ENCODE peak calls at places on chromosomes 1 and 21, in eight cellular contexts. One of them, this sample, is unnamed.

GRCh38 chr1:67534627-67535065 is 104.4 kb upstream of the SERBP1 start:
- ATAC-seq in central memory CD8-positive, alpha-beta T cell: peak
- ATAC-seq in Panc1: peak
- ATAC-seq in T-cell: no peak
- ATAC-seq in right cardiac atrium: no peak
- ATAC-seq in activated CD8-positive, alpha-beta T cell treated with anti-CD3 and anti-CD28 coated beads for 36 hours: peak
- ATAC-seq in pancreas: no peak
- ATAC-seq in left cardiac atrium: no peak
- ATAC-seq in this sample: no peak

GRCh38 chr1:220787069-220787614 is 429 bp downstream of the MTARC1 start:
- ATAC-seq in activated CD8-positive, alpha-beta T cell treated with anti-CD3 and anti-CD28 coated beads for 36 hours: no peak
- ATAC-seq in left cardiac atrium: peak
- ATAC-seq in T-cell: peak
- ATAC-seq in right cardiac atrium: peak
- ATAC-seq in central memory CD8-positive, alpha-beta T cell: no peak
- ATAC-seq in pancreas: peak
- ATAC-seq in Panc1: peak
- ATAC-seq in this sample: peak

GRCh38 chr1:246476771-246477170 is 30.3 kb downstream of the SMYD3 start:
- ATAC-seq in central memory CD8-positive, alpha-beta T cell: no peak
- ATAC-seq in left cardiac atrium: no peak
- ATAC-seq in right cardiac atrium: no peak
- ATAC-seq in T-cell: no peak
- ATAC-seq in activated CD8-positive, alpha-beta T cell treated with anti-CD3 and anti-CD28 coated beads for 36 hours: peak
- ATAC-seq in Panc1: no peak
- ATAC-seq in pancreas: no peak
- ATAC-seq in this sample: no peak

GRCh38 chr1:109959974-109960744 is 24.4 kb upstream of the AHCYL1 start:
- ATAC-seq in central memory CD8-positive, alpha-beta T cell: no peak
- ATAC-seq in T-cell: no peak
- ATAC-seq in right cardiac atrium: no peak
- ATAC-seq in activated CD8-positive, alpha-beta T cell treated with anti-CD3 and anti-CD28 coated beads for 36 hours: no peak
- ATAC-seq in left cardiac atrium: peak
- ATAC-seq in Panc1: peak
- ATAC-seq in pancreas: no peak
- ATAC-seq in this sample: peak

GRCh38 chr1:230141002-230141648 is 74.1 kb downstream of the GALNT2 start:
- ATAC-seq in activated CD8-positive, alpha-beta T cell treated with anti-CD3 and anti-CD28 coated beads for 36 hours: no peak
- ATAC-seq in left cardiac atrium: no peak
- ATAC-seq in Panc1: no peak
- ATAC-seq in central memory CD8-positive, alpha-beta T cell: no peak
- ATAC-seq in T-cell: no peak
- ATAC-seq in right cardiac atrium: no peak
- ATAC-seq in pancreas: no peak
- ATAC-seq in this sample: peak

GRCh38 chr1:147083919-147084272 is 88.4 kb downstream of the PRKAB2 start:
- ATAC-seq in right cardiac atrium: no peak
- ATAC-seq in T-cell: no peak
- ATAC-seq in left cardiac atrium: no peak
- ATAC-seq in pancreas: no peak
- ATAC-seq in activated CD8-positive, alpha-beta T cell treated with anti-CD3 and anti-CD28 coated beads for 36 hours: no peak
- ATAC-seq in Panc1: no peak
- ATAC-seq in central memory CD8-positive, alpha-beta T cell: no peak
- ATAC-seq in this sample: no peak

GRCh38 chr1:77421504-77422233 is 139.8 kb downstream of the AK5 start:
- ATAC-seq in right cardiac atrium: no peak
- ATAC-seq in pancreas: no peak
- ATAC-seq in left cardiac atrium: no peak
- ATAC-seq in central memory CD8-positive, alpha-beta T cell: peak
- ATAC-seq in T-cell: peak
- ATAC-seq in Panc1: no peak
- ATAC-seq in activated CD8-positive, alpha-beta T cell treated with anti-CD3 and anti-CD28 coated beads for 36 hours: peak
- ATAC-seq in this sample: no peak

GRCh38 chr1:109925159-109925990 is 14.7 kb downstream of the CSF1 start:
- ATAC-seq in left cardiac atrium: no peak
- ATAC-seq in Panc1: no peak
- ATAC-seq in activated CD8-positive, alpha-beta T cell treated with anti-CD3 and anti-CD28 coated beads for 36 hours: no peak
- ATAC-seq in T-cell: no peak
- ATAC-seq in pancreas: no peak
- ATAC-seq in right cardiac atrium: no peak
- ATAC-seq in central memory CD8-positive, alpha-beta T cell: no peak
- ATAC-seq in this sample: no peak

GRCh38 chr1:208100906-208101305 is 143.3 kb downstream of the PLXNA2 start:
- ATAC-seq in activated CD8-positive, alpha-beta T cell treated with anti-CD3 and anti-CD28 coated beads for 36 hours: no peak
- ATAC-seq in T-cell: no peak
- ATAC-seq in pancreas: no peak
- ATAC-seq in central memory CD8-positive, alpha-beta T cell: no peak
- ATAC-seq in left cardiac atrium: peak
- ATAC-seq in right cardiac atrium: peak
- ATAC-seq in Panc1: no peak
- ATAC-seq in this sample: peak

GRCh38 chr1:172430128-172430454 is 9.6 kb downstream of the C1orf105 start:
- ATAC-seq in Panc1: no peak
- ATAC-seq in left cardiac atrium: no peak
- ATAC-seq in T-cell: no peak
- ATAC-seq in activated CD8-positive, alpha-beta T cell treated with anti-CD3 and anti-CD28 coated beads for 36 hours: no peak
- ATAC-seq in pancreas: no peak
- ATAC-seq in right cardiac atrium: no peak
- ATAC-seq in central memory CD8-positive, alpha-beta T cell: no peak
- ATAC-seq in this sample: no peak

GRCh38 chr1:42195841-42196240 is 31.3 kb upstream of the GUCA2A start:
- ATAC-seq in right cardiac atrium: no peak
- ATAC-seq in activated CD8-positive, alpha-beta T cell treated with anti-CD3 and anti-CD28 coated beads for 36 hours: no peak
- ATAC-seq in T-cell: no peak
- ATAC-seq in Panc1: peak
- ATAC-seq in central memory CD8-positive, alpha-beta T cell: no peak
- ATAC-seq in pancreas: no peak
- ATAC-seq in left cardiac atrium: no peak
- ATAC-seq in this sample: no peak

GRCh38 chr1:201259476-201260235 is 23.6 kb upstream of the PKP1 start:
- ATAC-seq in right cardiac atrium: peak
- ATAC-seq in T-cell: no peak
- ATAC-seq in Panc1: peak
- ATAC-seq in central memory CD8-positive, alpha-beta T cell: no peak
- ATAC-seq in left cardiac atrium: peak
- ATAC-seq in activated CD8-positive, alpha-beta T cell treated with anti-CD3 and anti-CD28 coated beads for 36 hours: peak
- ATAC-seq in pancreas: peak
- ATAC-seq in this sample: no peak

GRCh38 chr1:228306275-228307217 is 98.7 kb downstream of the OBSCN start:
- ATAC-seq in activated CD8-positive, alpha-beta T cell treated with anti-CD3 and anti-CD28 coated beads for 36 hours: no peak
- ATAC-seq in right cardiac atrium: peak
- ATAC-seq in left cardiac atrium: no peak
- ATAC-seq in Panc1: peak
- ATAC-seq in central memory CD8-positive, alpha-beta T cell: no peak
- ATAC-seq in pancreas: no peak
- ATAC-seq in T-cell: no peak
- ATAC-seq in this sample: peak

GRCh38 chr1:107851418-107851817 is 113.6 kb downstream of the VAV3 start:
- ATAC-seq in pancreas: no peak
- ATAC-seq in T-cell: no peak
- ATAC-seq in central memory CD8-positive, alpha-beta T cell: no peak
- ATAC-seq in activated CD8-positive, alpha-beta T cell treated with anti-CD3 and anti-CD28 coated beads for 36 hours: no peak
- ATAC-seq in right cardiac atrium: no peak
- ATAC-seq in Panc1: no peak
- ATAC-seq in left cardiac atrium: no peak
- ATAC-seq in this sample: no peak

GRCh38 chr1:175129182-175129581 is 61.5 kb downstream of the TNN start:
- ATAC-seq in activated CD8-positive, alpha-beta T cell treated with anti-CD3 and anti-CD28 coated beads for 36 hours: no peak
- ATAC-seq in T-cell: no peak
- ATAC-seq in left cardiac atrium: peak
- ATAC-seq in pancreas: no peak
- ATAC-seq in Panc1: no peak
- ATAC-seq in central memory CD8-positive, alpha-beta T cell: no peak
- ATAC-seq in right cardiac atrium: no peak
- ATAC-seq in this sample: peak

GRCh38 chr1:234089396-234089795 is 184.9 kb downstream of the SLC35F3 start:
- ATAC-seq in Panc1: no peak
- ATAC-seq in pancreas: no peak
- ATAC-seq in left cardiac atrium: no peak
- ATAC-seq in central memory CD8-positive, alpha-beta T cell: no peak
- ATAC-seq in activated CD8-positive, alpha-beta T cell treated with anti-CD3 and anti-CD28 coated beads for 36 hours: no peak
- ATAC-seq in right cardiac atrium: no peak
- ATAC-seq in T-cell: no peak
- ATAC-seq in this sample: peak

GRCh38 chr1:113433177-113433576 is 42.9 kb downstream of the MAGI3 start:
- ATAC-seq in T-cell: no peak
- ATAC-seq in activated CD8-positive, alpha-beta T cell treated with anti-CD3 and anti-CD28 coated beads for 36 hours: no peak
- ATAC-seq in right cardiac atrium: no peak
- ATAC-seq in pancreas: no peak
- ATAC-seq in left cardiac atrium: no peak
- ATAC-seq in Panc1: no peak
- ATAC-seq in central memory CD8-positive, alpha-beta T cell: no peak
- ATAC-seq in this sample: no peak

GRCh38 chr1:29639741-29640427 is 403.6 kb downstream of the PTPRU start:
- ATAC-seq in left cardiac atrium: no peak
- ATAC-seq in central memory CD8-positive, alpha-beta T cell: no peak
- ATAC-seq in activated CD8-positive, alpha-beta T cell treated with anti-CD3 and anti-CD28 coated beads for 36 hours: no peak
- ATAC-seq in T-cell: no peak
- ATAC-seq in pancreas: no peak
- ATAC-seq in Panc1: peak
- ATAC-seq in right cardiac atrium: no peak
- ATAC-seq in this sample: no peak

GRCh38 chr1:44780583-44781121 is 5.3 kb downstream of the RPS8 start:
- ATAC-seq in pancreas: no peak
- ATAC-seq in right cardiac atrium: no peak
- ATAC-seq in central memory CD8-positive, alpha-beta T cell: no peak
- ATAC-seq in left cardiac atrium: no peak
- ATAC-seq in T-cell: no peak
- ATAC-seq in activated CD8-positive, alpha-beta T cell treated with anti-CD3 and anti-CD28 coated beads for 36 hours: no peak
- ATAC-seq in Panc1: no peak
- ATAC-seq in this sample: no peak

GRCh38 chr1:181493885-181494284 is 10.6 kb downstream of the CACNA1E start:
- ATAC-seq in activated CD8-positive, alpha-beta T cell treated with anti-CD3 and anti-CD28 coated beads for 36 hours: no peak
- ATAC-seq in left cardiac atrium: no peak
- ATAC-seq in right cardiac atrium: no peak
- ATAC-seq in Panc1: no peak
- ATAC-seq in T-cell: no peak
- ATAC-seq in central memory CD8-positive, alpha-beta T cell: no peak
- ATAC-seq in pancreas: no peak
- ATAC-seq in this sample: no peak

GRCh38 chr21:32378956-32379355 is 13.9 kb downstream of the URB1 start:
- ATAC-seq in activated CD8-positive, alpha-beta T cell treated with anti-CD3 and anti-CD28 coated beads for 36 hours: no peak
- ATAC-seq in Panc1: no peak
- ATAC-seq in central memory CD8-positive, alpha-beta T cell: no peak
- ATAC-seq in T-cell: no peak
- ATAC-seq in left cardiac atrium: peak
- ATAC-seq in right cardiac atrium: peak
- ATAC-seq in pancreas: no peak
- ATAC-seq in this sample: no peak

GRCh38 chr1:22077728-22078127 is 25.2 kb downstream of the CDC42 start:
- ATAC-seq in right cardiac atrium: peak
- ATAC-seq in pancreas: no peak
- ATAC-seq in activated CD8-positive, alpha-beta T cell treated with anti-CD3 and anti-CD28 coated beads for 36 hours: peak
- ATAC-seq in Panc1: no peak
- ATAC-seq in left cardiac atrium: peak
- ATAC-seq in central memory CD8-positive, alpha-beta T cell: no peak
- ATAC-seq in T-cell: no peak
- ATAC-seq in this sample: no peak

GRCh38 chr1:37915484-37916093 is 31.3 kb downstream of the INPP5B start:
- ATAC-seq in Panc1: no peak
- ATAC-seq in left cardiac atrium: no peak
- ATAC-seq in central memory CD8-positive, alpha-beta T cell: no peak
- ATAC-seq in pancreas: no peak
- ATAC-seq in right cardiac atrium: no peak
- ATAC-seq in T-cell: no peak
- ATAC-seq in activated CD8-positive, alpha-beta T cell treated with anti-CD3 and anti-CD28 coated beads for 36 hours: no peak
- ATAC-seq in this sample: no peak

GRCh38 chr1:31183927-31184554 is 55.6 kb downstream of the NKAIN1 start:
- ATAC-seq in left cardiac atrium: no peak
- ATAC-seq in pancreas: no peak
- ATAC-seq in activated CD8-positive, alpha-beta T cell treated with anti-CD3 and anti-CD28 coated beads for 36 hours: no peak
- ATAC-seq in central memory CD8-positive, alpha-beta T cell: no peak
- ATAC-seq in right cardiac atrium: no peak
- ATAC-seq in T-cell: no peak
- ATAC-seq in Panc1: no peak
- ATAC-seq in this sample: peak

GRCh38 chr1:202728951-202729350 is 18.7 kb upstream of the SYT2 start:
- ATAC-seq in activated CD8-positive, alpha-beta T cell treated with anti-CD3 and anti-CD28 coated beads for 36 hours: no peak
- ATAC-seq in central memory CD8-positive, alpha-beta T cell: no peak
- ATAC-seq in T-cell: no peak
- ATAC-seq in pancreas: no peak
- ATAC-seq in Panc1: no peak
- ATAC-seq in left cardiac atrium: no peak
- ATAC-seq in right cardiac atrium: no peak
- ATAC-seq in this sample: no peak

GRCh38 chr1:6037338-6037762 is 8.3 kb upstream of the KCNAB2 start:
- ATAC-seq in Panc1: peak
- ATAC-seq in T-cell: peak
- ATAC-seq in right cardiac atrium: no peak
- ATAC-seq in central memory CD8-positive, alpha-beta T cell: peak
- ATAC-seq in activated CD8-positive, alpha-beta T cell treated with anti-CD3 and anti-CD28 coated beads for 36 hours: peak
- ATAC-seq in left cardiac atrium: no peak
- ATAC-seq in pancreas: no peak
- ATAC-seq in this sample: no peak

GRCh38 chr1:155002479-155003226 is at the start of gene ZBTB7B:
- ATAC-seq in right cardiac atrium: peak
- ATAC-seq in left cardiac atrium: peak
- ATAC-seq in Panc1: peak
- ATAC-seq in central memory CD8-positive, alpha-beta T cell: peak
- ATAC-seq in pancreas: peak
- ATAC-seq in activated CD8-positive, alpha-beta T cell treated with anti-CD3 and anti-CD28 coated beads for 36 hours: no peak
- ATAC-seq in T-cell: peak
- ATAC-seq in this sample: peak

GRCh38 chr1:218674280-218674773 is 329.2 kb downstream of the TGFB2 start:
- ATAC-seq in pancreas: no peak
- ATAC-seq in left cardiac atrium: peak
- ATAC-seq in T-cell: no peak
- ATAC-seq in Panc1: peak
- ATAC-seq in activated CD8-positive, alpha-beta T cell treated with anti-CD3 and anti-CD28 coated beads for 36 hours: no peak
- ATAC-seq in central memory CD8-positive, alpha-beta T cell: no peak
- ATAC-seq in right cardiac atrium: peak
- ATAC-seq in this sample: peak

GRCh38 chr1:3570081-3570986 is 41.0 kb downstream of the MEGF6 start:
- ATAC-seq in T-cell: no peak
- ATAC-seq in central memory CD8-positive, alpha-beta T cell: no peak
- ATAC-seq in Panc1: no peak
- ATAC-seq in pancreas: no peak
- ATAC-seq in activated CD8-positive, alpha-beta T cell treated with anti-CD3 and anti-CD28 coated beads for 36 hours: no peak
- ATAC-seq in right cardiac atrium: no peak
- ATAC-seq in left cardiac atrium: peak
- ATAC-seq in this sample: no peak

GRCh38 chr1:167289063-167289442 is 68.4 kb downstream of the POU2F1 start:
- ATAC-seq in Panc1: no peak
- ATAC-seq in T-cell: no peak
- ATAC-seq in central memory CD8-positive, alpha-beta T cell: no peak
- ATAC-seq in pancreas: no peak
- ATAC-seq in right cardiac atrium: no peak
- ATAC-seq in left cardiac atrium: no peak
- ATAC-seq in activated CD8-positive, alpha-beta T cell treated with anti-CD3 and anti-CD28 coated beads for 36 hours: no peak
- ATAC-seq in this sample: no peak

GRCh38 chr1:164771001-164771550 is 212.1 kb downstream of the PBX1 start:
- ATAC-seq in Panc1: no peak
- ATAC-seq in activated CD8-positive, alpha-beta T cell treated with anti-CD3 and anti-CD28 coated beads for 36 hours: no peak
- ATAC-seq in left cardiac atrium: no peak
- ATAC-seq in right cardiac atrium: no peak
- ATAC-seq in T-cell: no peak
- ATAC-seq in central memory CD8-positive, alpha-beta T cell: no peak
- ATAC-seq in pancreas: no peak
- ATAC-seq in this sample: peak

GRCh38 chr1:92844439-92844838 is 12.6 kb downstream of the RPL5 start:
- ATAC-seq in right cardiac atrium: no peak
- ATAC-seq in Panc1: no peak
- ATAC-seq in central memory CD8-positive, alpha-beta T cell: no peak
- ATAC-seq in left cardiac atrium: no peak
- ATAC-seq in activated CD8-positive, alpha-beta T cell treated with anti-CD3 and anti-CD28 coated beads for 36 hours: no peak
- ATAC-seq in pancreas: no peak
- ATAC-seq in T-cell: no peak
- ATAC-seq in this sample: no peak

GRCh38 chr1:69263982-69264381 is 303.7 kb upstream of the LRRC7 start:
- ATAC-seq in right cardiac atrium: no peak
- ATAC-seq in activated CD8-positive, alpha-beta T cell treated with anti-CD3 and anti-CD28 coated beads for 36 hours: no peak
- ATAC-seq in pancreas: no peak
- ATAC-seq in T-cell: no peak
- ATAC-seq in Panc1: no peak
- ATAC-seq in left cardiac atrium: no peak
- ATAC-seq in central memory CD8-positive, alpha-beta T cell: no peak
- ATAC-seq in this sample: no peak

GRCh38 chr1:223683586-223684487 is 18.3 kb upstream of the CAPN8 start:
- ATAC-seq in pancreas: peak
- ATAC-seq in right cardiac atrium: peak
- ATAC-seq in T-cell: peak
- ATAC-seq in Panc1: peak
- ATAC-seq in activated CD8-positive, alpha-beta T cell treated with anti-CD3 and anti-CD28 coated beads for 36 hours: peak
- ATAC-seq in left cardiac atrium: peak
- ATAC-seq in central memory CD8-positive, alpha-beta T cell: peak
- ATAC-seq in this sample: peak

This sample was measured in SK-N-SH treated with all-trans-retinoic acid at 6 μM for 48 hours.